ENCODE peak calls at places on chromosomes 12 and 14, in five cellular contexts. G is NCI-H1436, Y is NCI-H146, N is H9, Z is AG20443. A is an unnamed sample.

GRCh38 chr14:55605793-55606192 is 25.8 kb downstream of the KTN1 start:
- DNase-seq in G (no peak), Y (no peak), N (no peak), Z (no peak), A (no peak)

GRCh38 chr12:118330421-118331018 is 42.2 kb downstream of the TAOK3 start:
- DNase-seq in G (no peak), Y (no peak), N (no peak), Z (no peak), A (peak)

GRCh38 chr14:65850429-65851145 is 438.1 kb downstream of the FUT8 start:
- DNase-seq in G (no peak), Y (no peak), N (no peak), Z (no peak), A (no peak)

GRCh38 chr12:68568878-68569569 is 41.7 kb upstream of the RAP1B start:
- DNase-seq in G (no peak), Y (no peak), N (no peak), Z (no peak), A (no peak)

GRCh38 chr12:53938276-53939140 is at the start of gene HOXC13:
- DNase-seq in G (no peak), Y (peak), N (peak), Z (peak), A (peak)

GRCh38 chr14:104753528-104754212 is 723 bp downstream of the SIVA1 start:
- DNase-seq in G (no peak), Y (peak), N (no peak), Z (no peak), A (no peak)

GRCh38 chr12:14167005-14167628 is 185.7 kb upstream of the GRIN2B start:
- DNase-seq in G (peak), Y (peak), N (peak), Z (peak), A (peak)

GRCh38 chr12:78963439-78964222 is 99.1 kb downstream of the SYT1 start:
- DNase-seq in G (no peak), Y (no peak), N (no peak), Z (peak), A (no peak)